ENCODE peak calls at places on chromosome 7, in eight cellular contexts. B is endothelial cell of umbilical vein, U is HCT116, S is A549, X is GM12878, A is K562, L is H1, F is HepG2. H is an unnamed sample.

GRCh38 chr7:133735222-133735621 is 391.9 kb upstream of the LRGUK start:
- DNase-seq in B (no peak), U (no peak), S (no peak), X (no peak), A (no peak), L (no peak), F (no peak), H (no peak)

GRCh38 chr7:105752671-105753275 is 123.6 kb downstream of the ATXN7L1 start:
- DNase-seq in B (no peak), U (no peak), S (no peak), X (no peak), A (no peak), L (no peak), F (no peak), H (no peak)

GRCh38 chr7:52017802-52018679 is 701.4 kb upstream of the COBL start:
- DNase-seq in B (peak), U (no peak), S (peak), X (no peak), A (peak), L (peak), F (peak), H (peak)

GRCh38 chr7:128322040-128322643 is 21.6 kb downstream of the RBM28 start:
- DNase-seq in B (peak), U (no peak), S (no peak), X (no peak), A (no peak), L (no peak), F (peak), H (peak)

GRCh38 chr7:14752301-14752700 is 150.2 kb downstream of the DGKB start:
- DNase-seq in B (no peak), U (no peak), S (no peak), X (no peak), A (no peak), L (no peak), F (no peak), H (no peak)

GRCh38 chr7:121544726-121545125 is 148.6 kb upstream of the FAM3C start:
- DNase-seq in B (peak), U (peak), S (peak), X (no peak), A (no peak), L (no peak), F (peak), H (peak)

GRCh38 chr7:47501406-47501805 is 80.5 kb downstream of the TNS3 start:
- DNase-seq in B (no peak), U (no peak), S (no peak), X (no peak), A (no peak), L (no peak), F (no peak), H (no peak)

GRCh38 chr7:132275384-132275783 is 300.9 kb downstream of the PLXNA4 start:
- DNase-seq in B (no peak), U (no peak), S (no peak), X (no peak), A (no peak), L (no peak), F (no peak), H (no peak)

GRCh38 chr7:151379193-151379520 is 30.7 kb downstream of the WDR86 start:
- DNase-seq in B (no peak), U (no peak), S (no peak), X (no peak), A (no peak), L (no peak), F (no peak), H (no peak)

GRCh38 chr7:115962340-115962739 is 68.2 kb downstream of the TFEC start:
- DNase-seq in B (no peak), U (no peak), S (no peak), X (no peak), A (no peak), L (no peak), F (no peak), H (no peak)

GRCh38 chr7:27634892-27635538 is 27.7 kb downstream of the HIBADH start:
- DNase-seq in B (no peak), U (no peak), S (no peak), X (no peak), A (no peak), L (no peak), F (no peak), H (no peak)

GRCh38 chr7:27633062-27633461 is 29.6 kb downstream of the HIBADH start:
- DNase-seq in B (no peak), U (no peak), S (no peak), X (no peak), A (no peak), L (no peak), F (no peak), H (no peak)

GRCh38 chr7:27636326-27637006 is 26.2 kb downstream of the HIBADH start:
- DNase-seq in B (no peak), U (no peak), S (no peak), X (no peak), A (no peak), L (no peak), F (no peak), H (no peak)

GRCh38 chr7:27631411-27631810 is 31.3 kb downstream of the HIBADH start:
- DNase-seq in B (no peak), U (no peak), S (no peak), X (no peak), A (no peak), L (no peak), F (no peak), H (no peak)

DNA sequence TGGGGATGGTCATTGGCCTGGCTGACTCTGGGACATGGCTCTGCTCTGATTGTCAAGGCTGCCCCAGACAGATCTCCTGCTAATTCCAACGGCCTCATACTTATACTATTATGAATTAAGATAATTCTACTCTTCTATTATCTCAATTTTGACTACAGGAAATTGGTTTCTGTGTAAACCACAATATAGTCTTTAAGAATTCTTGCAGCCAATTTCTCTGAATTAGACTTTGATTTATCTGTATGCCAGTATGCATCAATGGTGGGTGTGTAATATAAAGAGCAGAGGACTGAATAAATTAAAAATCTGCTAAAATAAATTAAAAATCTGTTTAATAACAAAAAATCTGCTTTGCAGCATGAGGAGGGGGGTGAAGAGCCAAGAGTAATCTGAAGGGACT is 27.0 kb downstream of the HIBADH start:
- DNase-seq in B (no peak), U (no peak), S (no peak), X (no peak), A (no peak), L (no peak), F (no peak), H (no peak)
- H3K4me3 ChIP-seq in B (no peak), U (no peak), S (no peak), X (no peak), A (no peak), L (no peak), F (no peak), H (no peak)

GRCh38 chr7:29208410-29209250 is 14.1 kb downstream of the CHN2 start:
- DNase-seq in B (no peak), U (no peak), S (no peak), X (no peak), A (peak), L (no peak), F (peak), H (no peak)
- TF ChIP-seq POLR2A in B (no peak), U (no peak), S (no peak), X (no peak), A (no peak), L (no peak), F (peak), H (no peak)

GRCh38 chr7:54559401-54559800 is 17.2 kb downstream of the VSTM2A start:
- DNase-seq in B (no peak), U (no peak), S (no peak), X (no peak), A (no peak), L (no peak), F (no peak), H (no peak)

GRCh38 chr7:54560183-54560582 is 18.0 kb downstream of the VSTM2A start:
- DNase-seq in B (no peak), U (no peak), S (no peak), X (no peak), A (no peak), L (no peak), F (no peak), H (no peak)

GRCh38 chr7:54565432-54565831 is 23.3 kb downstream of the VSTM2A start:
- DNase-seq in B (no peak), U (no peak), S (no peak), X (no peak), A (no peak), L (no peak), F (no peak), H (no peak)

GRCh38 chr7:54560726-54561125 is 18.6 kb downstream of the VSTM2A start:
- DNase-seq in B (no peak), U (no peak), S (no peak), X (no peak), A (no peak), L (no peak), F (no peak), H (no peak)

GRCh38 chr7:54563329-54563916 is 21.2 kb downstream of the VSTM2A start:
- DNase-seq in B (no peak), U (no peak), S (no peak), X (no peak), A (no peak), L (no peak), F (no peak), H (no peak)
- TF ChIP-seq MAX in B (no peak), U (no peak), S (no peak), X (no peak), A (no peak), L (no peak), F (no peak), H (no peak)

DNA sequence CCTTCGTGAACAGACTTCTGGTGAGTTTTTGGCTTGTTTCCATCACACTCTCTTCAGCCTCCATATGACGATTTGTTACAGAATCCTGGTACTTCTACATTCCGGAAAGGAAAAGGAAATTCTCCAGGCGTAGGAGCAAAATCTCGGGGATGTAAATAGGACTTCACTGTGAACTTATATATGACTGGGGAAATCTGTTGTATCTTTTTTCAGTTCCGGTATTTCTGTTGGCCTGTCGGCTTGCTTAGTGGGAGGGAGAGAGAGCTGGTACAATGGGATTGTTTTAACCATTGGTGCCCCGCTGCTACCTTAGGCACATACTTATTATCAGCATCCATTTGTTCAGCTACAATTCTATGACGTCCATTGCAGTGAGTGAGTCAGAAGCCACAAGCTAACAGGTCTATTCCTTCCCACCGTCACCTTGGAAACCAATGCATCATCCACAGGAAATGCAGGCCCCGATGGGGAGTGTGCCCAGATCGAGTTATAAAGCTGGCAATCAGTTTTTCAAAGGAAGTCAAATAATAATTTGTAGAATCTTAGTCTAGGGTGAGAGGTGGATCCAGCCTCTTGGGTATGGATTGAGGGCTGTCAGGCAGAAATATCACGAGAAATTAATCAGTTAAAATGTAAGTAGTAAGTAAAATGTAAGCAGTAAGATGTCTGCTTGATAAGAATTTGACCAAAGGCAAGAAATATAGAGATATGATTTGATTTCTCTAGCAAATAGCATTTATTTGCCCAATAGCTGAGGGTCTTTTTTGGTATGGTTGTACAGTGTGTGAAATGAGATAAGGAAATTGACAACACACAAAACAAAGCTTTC is 92.0 kb upstream of the MKLN1 start:
- DNase-seq in B (peak), U (peak), S (peak), X (no peak), A (no peak), L (no peak), F (peak), H (peak)
- H3K4me3 ChIP-seq in B (no peak), U (no peak), S (peak), X (no peak), A (no peak), L (no peak), F (no peak), H (no peak)

GRCh38 chr7:76314042-76314721 is 11.7 kb downstream of the HSPB1 start:
- DNase-seq in B (peak), U (peak), S (peak), X (peak), A (peak), L (peak), F (peak), H (peak)
- TF ChIP-seq POLR2A in B (no peak), U (no peak), S (no peak), X (no peak), A (no peak), L (no peak), F (no peak), H (no peak)

GRCh38 chr7:50653116-50653854 is 88.1 kb upstream of the DDC start:
- DNase-seq in B (no peak), U (no peak), S (no peak), X (no peak), A (no peak), L (peak), F (peak), H (peak)

GRCh38 chr7:50655490-50655889 is 90.3 kb upstream of the DDC start:
- DNase-seq in B (no peak), U (no peak), S (no peak), X (no peak), A (no peak), L (no peak), F (no peak), H (no peak)

GRCh38 chr7:50652400-50653115 is 87.4 kb upstream of the DDC start:
- DNase-seq in B (no peak), U (no peak), S (no peak), X (no peak), A (no peak), L (peak), F (no peak), H (no peak)

GRCh38 chr7:50655020-50655419 is 89.8 kb upstream of the DDC start:
- DNase-seq in B (no peak), U (no peak), S (no peak), X (no peak), A (no peak), L (peak), F (no peak), H (no peak)

GRCh38 chr7:50653997-50654425 is 88.8 kb upstream of the DDC start:
- DNase-seq in B (no peak), U (no peak), S (no peak), X (no peak), A (no peak), L (peak), F (no peak), H (no peak)
- TF ChIP-seq MAX in B (no peak), U (no peak), S (no peak), X (no peak), A (no peak), L (no peak), F (no peak), H (no peak)

DNA sequence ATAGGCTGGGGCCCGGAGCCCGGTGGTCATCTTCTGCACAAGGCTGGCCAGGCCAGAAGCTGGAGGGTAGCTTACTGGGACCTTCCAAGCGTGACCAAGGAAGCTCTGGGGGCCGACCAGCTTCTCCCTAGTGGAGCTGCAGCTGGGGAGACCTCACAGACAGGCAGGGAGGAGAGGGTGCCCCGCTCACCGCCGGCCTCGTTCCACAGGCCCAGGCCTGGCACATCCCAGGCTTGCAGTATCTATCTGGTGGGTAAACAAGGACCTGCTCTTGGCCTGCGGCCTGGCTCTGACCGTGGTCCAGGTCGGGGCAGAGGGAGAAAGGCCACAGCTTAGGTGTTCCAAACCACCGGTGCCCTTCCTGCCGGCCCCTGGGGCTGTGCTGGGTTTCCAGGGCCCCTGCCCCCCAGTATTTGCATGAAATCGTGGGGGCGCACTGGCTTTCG is 1.6 kb upstream of the ELFN1 start:
- DNase-seq in B (no peak), U (no peak), S (peak), X (no peak), A (no peak), L (peak), F (no peak), H (peak)
- H3K4me3 ChIP-seq in B (no peak), U (no peak), S (no peak), X (no peak), A (no peak), L (peak), F (peak), H (no peak)

GRCh38 chr7:73770002-73770859 is at the start of gene CLDN3:
- DNase-seq in B (no peak), U (peak), S (peak), X (no peak), A (no peak), L (peak), F (no peak), H (peak)
- TF ChIP-seq POLR2A in B (no peak), U (no peak), S (no peak), X (no peak), A (no peak), L (no peak), F (no peak), H (no peak)